ENCODE peak calls at places on chromosomes 13 and 19, in eight cellular contexts. S is cardiac fibroblast, K is WERI-Rb-1, L is heart left ventricle, Y is adrenal gland, N is ascending aorta, X is colonic mucosa, E is fibroblast of the aortic adventitia. W is an unnamed sample.

GRCh38 chr13:38086721-38087120 is 217.1 kb upstream of the TRPC4 start:
- DNase-seq in S (no peak), K (no peak), L (no peak), Y (no peak), N (no peak), X (no peak), E (no peak), W (no peak)

GRCh38 chr19:35211545-35212230 is 16.9 kb downstream of the FAM187B start:
- DNase-seq in S (no peak), K (no peak), L (peak; percentile 58), Y (peak; percentile 65), N (peak; percentile 79), X (peak; percentile 53), E (no peak), W (no peak)

GRCh38 chr13:34577051-34577450 is 365.0 kb upstream of the NBEA start:
- DNase-seq in S (peak; percentile 9), K (no peak), L (no peak), Y (no peak), N (no peak), X (no peak), E (no peak), W (peak; percentile 31)

GRCh38 chr19:45179848-45180370 is 1.3 kb downstream of the BLOC1S3 start:
- DNase-seq in S (no peak), K (no peak), L (no peak), Y (peak; percentile 65), N (no peak), X (no peak), E (no peak), W (no peak)

GRCh38 chr13:110387451-110388140 is 80.5 kb downstream of the COL4A2 start:
- DNase-seq in S (peak; percentile 90), K (no peak), L (peak; percentile 80), Y (peak; percentile 73), N (peak; percentile 94), X (no peak), E (peak; percentile 13), W (peak; percentile 70)

GRCh38 chr13:95527955-95528354 is 24.6 kb upstream of the CLDN10 start:
- DNase-seq in S (no peak), K (no peak), L (no peak), Y (no peak), N (no peak), X (no peak), E (no peak), W (no peak)

GRCh38 chr19:31255174-31255862 is 93.9 kb downstream of the TSHZ3 start:
- DNase-seq in S (no peak), K (no peak), L (no peak), Y (no peak), N (no peak), X (no peak), E (no peak), W (no peak)

GRCh38 chr19:54287456-54287855 is 6.5 kb upstream of the LILRB2 start:
- DNase-seq in S (no peak), K (no peak), L (no peak), Y (no peak), N (no peak), X (no peak), E (peak; percentile 11), W (peak; percentile 4)

GRCh38 chr19:54168174-54168917 is 4.6 kb downstream of the TMC4 start:
- DNase-seq in S (peak; percentile 90), K (peak; percentile 93), L (peak; percentile 92), Y (peak; percentile 96), N (peak; percentile 93), X (peak; percentile 98), E (peak; percentile 84), W (peak; percentile 88)

GRCh38 chr19:48400018-48400742 is 6.7 kb downstream of the GRIN2D start:
- DNase-seq in S (peak; percentile 91), K (no peak), L (no peak), Y (peak; percentile 62), N (peak; percentile 78), X (peak; percentile 67), E (peak; percentile 86), W (peak; percentile 65)

GRCh38 chr19:58382997-58383603 is 2.3 kb upstream of the ZNF837 start:
- DNase-seq in S (no peak), K (no peak), L (no peak), Y (peak; percentile 50), N (no peak), X (no peak), E (no peak), W (no peak)

GRCh38 chr13:20461481-20461859 is 64.2 kb downstream of the CRYL1 start:
- DNase-seq in S (peak; percentile 32), K (no peak), L (no peak), Y (no peak), N (no peak), X (no peak), E (peak; percentile 21), W (peak; percentile 28)

GRCh38 chr13:28735481-28736029 is 16.8 kb upstream of the SLC46A3 start:
- DNase-seq in S (no peak), K (no peak), L (no peak), Y (no peak), N (no peak), X (no peak), E (no peak), W (no peak)

GRCh38 chr19:45667620-45668341 is at the start of gene GIPR:
- DNase-seq in S (peak; percentile 31), K (peak; percentile 82), L (peak; percentile 61), Y (no peak), N (no peak), X (peak; percentile 85), E (no peak), W (no peak)

GRCh38 chr13:45749026-45749759 is 47.1 kb downstream of the CBY2 start:
- DNase-seq in S (no peak), K (peak; percentile 74), L (no peak), Y (no peak), N (no peak), X (no peak), E (no peak), W (no peak)

GRCh38 chr13:47908200-47908902 is 92.7 kb downstream of the SUCLA2 start:
- DNase-seq in S (peak; percentile 33), K (no peak), L (no peak), Y (no peak), N (no peak), X (no peak), E (peak; percentile 16), W (peak; percentile 31)

GRCh38 chr19:49142866-49143335 is 12.3 kb downstream of the HRC start:
- DNase-seq in S (peak; percentile 91), K (peak; percentile 45), L (peak; percentile 93), Y (peak; percentile 96), N (peak; percentile 94), X (peak; percentile 92), E (peak; percentile 87), W (peak; percentile 92)

GRCh38 chr13:25973576-25973975 is 78.2 kb downstream of the SHISA2 start:
- DNase-seq in S (no peak), K (no peak), L (no peak), Y (no peak), N (no peak), X (no peak), E (no peak), W (no peak)

GRCh38 chr19:1650627-1651009 is 1.8 kb downstream of the TCF3 start:
- DNase-seq in S (peak; percentile 12), K (no peak), L (no peak), Y (no peak), N (no peak), X (no peak), E (peak; percentile 9), W (peak; percentile 10)

DNA sequence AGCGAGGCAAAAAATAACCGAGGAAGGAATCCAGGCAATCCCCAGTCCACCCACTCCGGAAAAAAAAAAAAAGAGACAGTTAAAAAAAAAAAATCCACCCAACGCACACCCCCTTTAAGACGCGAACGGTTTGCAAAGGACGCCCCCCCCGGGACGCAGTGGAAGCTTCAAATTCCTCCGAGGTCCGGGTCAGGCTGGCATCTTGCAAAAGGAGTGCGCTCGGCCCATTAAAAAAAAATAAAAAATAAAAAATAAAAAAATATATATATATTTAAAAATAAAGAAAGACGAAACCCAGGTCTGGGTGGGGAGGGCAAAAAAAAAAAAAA is 235 bp upstream of the CACNA1A start:
- DNase-seq in S (peak; percentile 29), K (no peak), L (no peak), Y (no peak), N (no peak), X (no peak), E (peak; percentile 46), W (no peak)
- TF ChIP-seq CTCF in S (no peak), K (no peak), L (no peak), Y (no peak), N (no peak), X (no peak), E (no peak), W (no peak)

GRCh38 chr13:42804244-42804868 is 23.0 kb downstream of the FAM216B start:
- DNase-seq in S (no peak), K (no peak), L (no peak), Y (no peak), N (no peak), X (no peak), E (peak; percentile 11), W (no peak)
- H3K4me3 ChIP-seq in S (no peak overlapping the region), K (no peak overlapping the region), L (no peak overlapping the region), Y (no peak overlapping the region), N (no peak overlapping the region), X (no peak overlapping the region), E (no peak overlapping the region), W (no peak overlapping the region)

GRCh38 chr19:11111117-11111770 is 22.0 kb downstream of the LDLR start:
- DNase-seq in S (no peak), K (no peak), L (no peak), Y (no peak), N (no peak), X (no peak), E (no peak), W (no peak)
- TF ChIP-seq CTCF in S (no peak), K (no peak), L (no peak), Y (no peak), N (no peak), X (no peak), E (no peak), W (no peak)

GRCh38 chr13:112153846-112154245 is 86.9 kb downstream of the SOX1 start:
- DNase-seq in S (no peak), K (no peak), L (no peak), Y (no peak), N (no peak), X (no peak), E (no peak), W (no peak)

GRCh38 chr13:112153364-112153763 is 86.4 kb downstream of the SOX1 start:
- DNase-seq in S (no peak), K (no peak), L (no peak), Y (no peak), N (no peak), X (no peak), E (no peak), W (no peak)

GRCh38 chr13:112154301-112155060 is 87.5 kb downstream of the SOX1 start:
- DNase-seq in S (no peak), K (no peak), L (no peak), Y (no peak), N (no peak), X (no peak), E (no peak), W (no peak)

GRCh38 chr13:112150352-112150751 is 83.4 kb downstream of the SOX1 start:
- DNase-seq in S (no peak), K (no peak), L (no peak), Y (no peak), N (no peak), X (no peak), E (no peak), W (no peak)

DNA sequence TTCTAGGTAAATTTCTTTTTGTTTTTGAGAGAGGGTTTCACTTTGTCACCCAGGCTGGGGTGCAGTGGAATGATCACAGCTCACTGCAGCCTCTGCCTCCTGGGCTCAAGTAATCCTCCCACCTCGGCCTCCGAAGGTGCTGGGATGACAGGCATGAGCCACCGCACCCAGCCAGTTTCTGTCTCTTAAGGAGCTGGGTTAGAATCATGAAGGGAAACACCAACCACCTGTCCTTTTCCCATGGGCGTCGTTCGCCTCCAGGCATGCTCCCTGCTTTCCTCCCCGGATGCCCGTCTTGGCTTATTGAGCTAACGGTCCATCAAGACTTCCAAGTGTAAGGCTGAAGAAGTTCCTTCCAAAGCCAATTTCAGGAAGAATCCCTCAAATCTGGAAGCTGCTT is 85.9 kb downstream of the SOX1 start:
- DNase-seq in S (no peak), K (no peak), L (no peak), Y (no peak), N (no peak), X (no peak), E (no peak), W (no peak)
- H3K4me3 ChIP-seq in S (no peak overlapping the region), K (no peak overlapping the region), L (no peak overlapping the region), Y (no peak overlapping the region), N (no peak overlapping the region), X (no peak overlapping the region), E (no peak overlapping the region), W (no peak overlapping the region)